ENCODE peak calls at places on chromosomes 13 and 19, in four cellular contexts. D is psoas muscle; K is body of pancreas; H is CD8-positive, alpha-beta T cell. L is an unnamed sample.
A peak's percentile ranks its signal among the peaks of the same experiment; 100 is the strongest.

GRCh38 chr19:33430674-33431277 is 57.3 kb downstream of the CEBPG start:
- DNase-seq in D (peak; percentile 84), K (peak; percentile 74), H (peak; percentile 61), L (peak; percentile 59)

GRCh38 chr19:16327131-16327450 is 2.5 kb downstream of the KLF2 start:
- DNase-seq in K (no peak), H (no peak), D (no peak), L (no peak)

GRCh38 chr19:18939922-18940775 is 868 bp downstream of the HOMER3 start:
- DNase-seq in H (no peak), K (peak; percentile 30), D (peak; percentile 89), L (peak; percentile 46)

GRCh38 chr13:109781384-109782065 is 4.9 kb downstream of the IRS2 start:
- DNase-seq in H (no peak), D (peak; percentile 60), K (no peak), L (no peak)

GRCh38 chr13:51093574-51093973 is 17.5 kb downstream of the C13orf42 start:
- DNase-seq in H (no peak), K (no peak), D (no peak), L (no peak)

GRCh38 chr19:42280761-42281174 is 11.7 kb downstream of the CIC start:
- DNase-seq in D (peak; percentile 78), K (no peak), H (no peak), L (no peak)

GRCh38 chr13:101447852-101448251 is 4.6 kb upstream of the ITGBL1 start:
- DNase-seq in D (no peak), K (no peak), H (no peak), L (no peak)

GRCh38 chr19:53520547-53521372 is 17.2 kb upstream of the ZNF331 start:
- DNase-seq in D (peak; percentile 98), K (peak; percentile 91), H (peak; percentile 85), L (peak; percentile 95)

GRCh38 chr19:13882841-13883240 is 5.9 kb downstream of the NANOS3 start:
- DNase-seq in K (no peak), H (no peak), D (no peak), L (no peak)

GRCh38 chr13:102642475-102642874 is 45.7 kb downstream of the TPP2 start:
- DNase-seq in D (peak; percentile 87), K (peak; percentile 87), H (no peak), L (peak; percentile 64)

GRCh38 chr13:111343186-111343805 is 22.9 kb downstream of the TEX29 start:
- DNase-seq in D (no peak), H (no peak), K (no peak), L (no peak)
- TF ChIP-seq CTCF in D (no peak), H (no peak), K (no peak), L (no peak)

GRCh38 chr19:17860331-17860992 is 752 bp downstream of the RPL18A start:
- DNase-seq in K (no peak), D (no peak), H (no peak), L (no peak)

GRCh38 chr19:17860993-17861360 is 1.3 kb downstream of the RPL18A start:
- DNase-seq in K (no peak), H (no peak), D (no peak), L (no peak)

GRCh38 chr19:17861542-17862402 is 2.1 kb downstream of the RPL18A start:
- DNase-seq in D (no peak), H (no peak), K (no peak), L (no peak)

GRCh38 chr19:17862711-17863519 is 3.2 kb downstream of the RPL18A start:
- DNase-seq in K (no peak), D (no peak), H (no peak), L (no peak)

GRCh38 chr19:17859533-17860330 is at the start of gene RPL18A:
- DNase-seq in K (peak; percentile 98), H (peak; percentile 99), D (peak; percentile 99), L (peak; percentile 98)
- H3K36me3 ChIP-seq in K (peaks cover 24% of the 10 kb centered on the region), H (peaks cover 31% of the 10 kb centered on the region), D (peaks cover 14% of the 10 kb centered on the region), L (peaks cover 35% of the 10 kb centered on the region)

DNA sequence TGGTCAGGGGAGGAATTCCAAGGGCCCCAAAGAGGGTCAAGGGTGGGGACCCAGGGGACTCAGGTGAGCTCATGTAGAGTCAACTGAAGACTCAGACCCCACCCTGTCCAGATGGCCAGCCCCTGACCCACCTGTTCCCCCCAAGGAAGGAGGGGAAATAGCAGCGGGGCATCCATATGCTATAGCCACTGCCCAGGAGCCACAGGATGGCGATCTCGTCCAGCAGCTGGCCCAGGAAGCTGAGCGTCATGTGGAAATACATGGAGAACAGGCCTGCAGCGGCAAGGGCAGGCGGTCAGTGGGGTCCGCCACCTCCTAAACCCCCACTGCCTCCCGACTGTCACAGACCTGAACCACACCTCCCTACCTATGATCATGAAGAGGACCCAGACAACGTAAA is 21.4 kb downstream of the ACER1 start:
- DNase-seq in D (no peak), K (no peak), H (no peak), L (no peak)
- TF ChIP-seq CTCF in D (peak; percentile 8), K (no peak), H (no peak), L (no peak)

GRCh38 chr13:37029617-37030016 is 29.0 kb downstream of the EXOSC8 start:
- DNase-seq in D (no peak), H (no peak), K (no peak), L (no peak)
- H3K36me3 ChIP-seq in D (peaks cover 4% of the 10 kb centered on the region), H (peaks cover 28% of the 10 kb centered on the region), K (peaks cover 27% of the 10 kb centered on the region), L (peaks cover 98% of the 10 kb centered on the region)